ENCODE peak calls at places on chromosomes 6 and 20, in five cellular contexts. P, O, D, C and J are unnamed samples.

GRCh38 chr6:144493035-144493910 is 208.1 kb downstream of the UTRN start:
- DNase-seq in D (no peak), O (no peak), P (no peak), C (peak; percentile 31), J (no peak)

GRCh38 chr6:116352515-116353471 is 18.0 kb upstream of the DSE start:
- DNase-seq in D (no peak), O (no peak), C (peak; percentile 38), P (no peak), J (no peak)

GRCh38 chr6:75402296-75402695 is 91.3 kb downstream of the FILIP1 start:
- DNase-seq in P (no peak), D (no peak), O (no peak), C (no peak), J (no peak)

GRCh38 chr6:52255434-52255833 is 11.1 kb upstream of the IL17F start:
- DNase-seq in P (no peak), C (no peak), D (no peak), O (no peak), J (no peak)

GRCh38 chr20:5544702-5545101 is 205.5 kb upstream of the SHLD1 start:
- DNase-seq in P (no peak), D (no peak), C (no peak), O (no peak), J (no peak)

GRCh38 chr20:8166730-8167129 is 34.7 kb downstream of the PLCB1 start:
- DNase-seq in C (no peak), P (no peak), D (no peak), O (no peak), J (no peak)

GRCh38 chr6:19444481-19444880 is 392.7 kb upstream of the ID4 start:
- DNase-seq in P (no peak), C (peak; percentile 54), O (no peak), D (no peak), J (no peak)

GRCh38 chr6:3058957-3059356 is 9.3 kb upstream of the RIPK1 start:
- DNase-seq in C (no peak), O (no peak), P (no peak), D (no peak), J (no peak)

GRCh38 chr20:54481442-54481841 is 6.0 kb downstream of the DOK5 start:
- DNase-seq in D (no peak), C (no peak), O (no peak), P (no peak), J (no peak)

GRCh38 chr6:56962451-56962850 is 7.5 kb downstream of the BEND6 start:
- DNase-seq in O (no peak), C (no peak), D (no peak), P (no peak), J (no peak)

GRCh38 chr6:90397929-90398674 is 101.5 kb upstream of the BACH2 start:
- DNase-seq in O (no peak), D (no peak), C (no peak), P (peak; percentile 69), J (peak; percentile 77)

GRCh38 chr6:45971287-45971686 is 44.4 kb downstream of the CLIC5 start:
- DNase-seq in C (no peak), P (no peak), D (no peak), O (no peak), J (no peak)

GRCh38 chr6:41503435-41503768 is 42.8 kb upstream of the FOXP4 start:
- DNase-seq in O (no peak), C (no peak), P (no peak), D (no peak), J (no peak)

GRCh38 chr20:57678340-57678739 is 31.5 kb downstream of the PMEPA1 start:
- DNase-seq in P (no peak), D (no peak), C (no peak), O (no peak), J (no peak)

GRCh38 chr20:46557231-46557956 is 6.9 kb upstream of the OCSTAMP start:
- DNase-seq in C (peak; percentile 27), O (no peak), P (no peak), D (no peak), J (no peak)

GRCh38 chr6:153511896-153512496 is 380.9 kb upstream of the RGS17 start:
- DNase-seq in C (peak; percentile 49), O (peak; percentile 35), P (no peak), D (no peak), J (no peak)

GRCh38 chr6:169792306-169793015 is 41.0 kb downstream of the ERMARD start:
- DNase-seq in O (no peak), P (no peak), C (no peak), D (no peak), J (no peak)

GRCh38 chr20:3446779-3447178 is 24.0 kb upstream of the ATRN start:
- DNase-seq in O (no peak), P (no peak), C (no peak), D (no peak), J (no peak)

GRCh38 chr6:11598687-11599086 is 61.1 kb downstream of the TMEM170B start:
- DNase-seq in C (no peak), D (no peak), P (no peak), O (peak; percentile 76), J (no peak)

GRCh38 chr6:15531973-15532372 is 130.9 kb downstream of the DTNBP1 start:
- DNase-seq in D (no peak), C (no peak), P (no peak), O (no peak), J (no peak)

GRCh38 chr6:8539446-8539845 is 104.1 kb upstream of the SLC35B3 start:
- DNase-seq in P (no peak), D (no peak), O (no peak), C (peak; percentile 4), J (no peak)

GRCh38 chr6:20605581-20605980 is 71.3 kb downstream of the CDKAL1 start:
- DNase-seq in C (peak; percentile 15), P (no peak), O (no peak), D (no peak), J (no peak)

GRCh38 chr20:31859266-31859997 is 10.9 kb downstream of the DUSP15 start:
- DNase-seq in D (no peak), O (no peak), P (no peak), C (no peak), J (no peak)

GRCh38 chr20:44701116-44701865 is 13.9 kb upstream of the CCN5 start:
- DNase-seq in O (no peak), C (peak; percentile 57), D (no peak), P (no peak), J (no peak)

GRCh38 chr20:10699506-10699905 is 25.7 kb upstream of the JAG1 start:
- DNase-seq in C (no peak), O (no peak), D (no peak), P (no peak), J (no peak)

GRCh38 chr20:10699941-10700340 is 26.1 kb upstream of the JAG1 start:
- DNase-seq in P (no peak), O (no peak), C (no peak), D (no peak), J (no peak)

GRCh38 chr20:10701607-10702006 is 27.8 kb upstream of the JAG1 start:
- DNase-seq in O (no peak), D (no peak), C (no peak), P (no peak), J (no peak)

DNA sequence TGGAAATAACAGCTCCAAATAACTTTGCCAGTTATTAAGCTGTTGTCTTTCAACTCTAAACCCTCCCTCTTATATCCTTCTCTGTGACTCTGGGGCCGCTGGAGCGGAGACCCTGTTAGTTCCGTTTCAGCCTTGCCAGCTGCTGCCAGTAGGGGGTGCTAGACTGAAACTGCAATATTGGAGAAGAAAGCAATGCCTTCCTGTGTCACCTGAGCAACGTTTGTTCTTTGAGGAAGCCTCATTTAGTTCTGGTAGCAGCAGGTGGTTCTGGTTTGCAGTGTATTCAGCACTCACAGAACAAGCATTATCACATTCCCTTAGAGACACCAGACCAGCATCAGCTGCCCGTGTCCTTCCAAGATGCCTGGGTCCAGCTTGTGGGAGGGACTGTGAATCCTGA is 22.9 kb upstream of the JAG1 start:
- DNase-seq in C (no peak), D (no peak), O (no peak), P (no peak), J (no peak)
- TF ChIP-seq CTCF in C (peak; percentile 59), D (peak; percentile 61), O (peak; percentile 28), P (peak; percentile 20), J (peak; percentile 19)

GRCh38 chr20:1964659-1965405 is 29.0 kb downstream of the PDYN start:
- DNase-seq in P (no peak), D (no peak), C (peak; percentile 26), O (no peak), J (no peak)
- TF ChIP-seq CTCF in P (no peak), D (no peak), C (peak; percentile 32), O (no peak), J (no peak)

GRCh38 chr6:38234141-38234540 is 405.6 kb downstream of the BTBD9 start:
- DNase-seq in C (no peak), O (no peak), P (no peak), D (no peak), J (no peak)
- TF ChIP-seq CTCF in C (no peak), O (no peak), P (no peak), D (no peak), J (no peak)

GRCh38 chr6:146503096-146503495 is 40.5 kb upstream of the RAB32 start:
- DNase-seq in P (no peak), C (no peak), O (no peak), D (no peak), J (no peak)

DNA sequence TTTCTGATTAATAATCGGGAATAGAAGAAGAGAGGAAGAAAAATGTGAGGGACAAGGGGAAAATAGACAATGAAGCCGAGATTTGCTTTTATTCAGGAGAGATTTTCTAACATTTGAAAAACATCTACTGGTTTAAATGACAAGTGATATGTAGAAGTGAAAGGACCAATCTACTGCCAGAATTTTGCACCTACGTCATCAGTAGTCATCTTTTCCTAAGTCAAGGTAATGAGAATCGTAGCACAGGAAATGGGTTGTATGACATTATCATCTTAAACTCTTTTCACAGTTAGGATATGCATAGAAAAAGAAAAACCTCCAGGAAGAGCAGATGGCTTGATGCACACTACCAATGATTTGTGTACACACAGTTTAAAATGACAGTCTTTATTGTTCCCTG is 45.3 kb upstream of the RAB32 start:
- DNase-seq in C (no peak), P (no peak), O (no peak), D (no peak), J (no peak)
- TF ChIP-seq CTCF in C (no peak), P (no peak), O (no peak), D (no peak), J (no peak)

GRCh38 chr20:50269111-50270033 is 78.7 kb downstream of the CEBPB start:
- DNase-seq in O (no peak), C (no peak), P (no peak), D (no peak), J (no peak)

GRCh38 chr20:50266293-50267040 is 75.8 kb downstream of the CEBPB start:
- DNase-seq in C (no peak), D (no peak), O (no peak), P (no peak), J (no peak)

GRCh38 chr20:50265245-50265946 is 74.8 kb downstream of the CEBPB start:
- DNase-seq in O (no peak), C (no peak), P (no peak), D (no peak), J (no peak)

GRCh38 chr20:50267866-50268219 is 77.2 kb downstream of the CEBPB start:
- DNase-seq in P (no peak), D (no peak), O (no peak), C (no peak), J (no peak)

GRCh38 chr20:50267041-50267865 is 76.6 kb downstream of the CEBPB start:
- DNase-seq in O (peak; percentile 64), P (no peak), D (no peak), C (peak; percentile 80), J (no peak)
- TF ChIP-seq CTCF in O (no peak), P (no peak), D (no peak), C (no peak), J (no peak)